ENCODE peak calls at places on chromosome 11, in eight cellular contexts. X is stomach, I is A549, D is HCT116, W is NB4, N is Peyer's patch, A is H1, L is heart left ventricle. G is an unnamed sample.

GRCh38 chr11:82903843-82904586 is 2.5 kb downstream of the DDIAS start:
- DNase-seq in X (no peak), I (no peak), D (no peak), W (no peak), N (no peak), A (no peak), L (no peak), G (no peak)

GRCh38 chr11:8934735-8935478 is 2.2 kb upstream of the C11orf16 start:
- DNase-seq in X (no peak), I (no peak), D (peak), W (no peak), N (no peak), A (no peak), L (no peak), G (no peak)

GRCh38 chr11:121467965-121468364 is 15.2 kb upstream of the SORL1-AS1 start:
- DNase-seq in X (no peak), I (no peak), D (no peak), W (no peak), N (no peak), A (no peak), L (no peak), G (no peak)

GRCh38 chr11:79121351-79121750 is 319.5 kb downstream of the TENM4 start:
- DNase-seq in X (no peak), I (no peak), D (no peak), W (no peak), N (no peak), A (no peak), L (no peak), G (no peak)

GRCh38 chr11:119147604-119148333 is 1.1 kb upstream of the ABCG4 start:
- DNase-seq in X (no peak), I (no peak), D (no peak), W (peak), N (no peak), A (no peak), L (no peak), G (no peak)

GRCh38 chr11:33125611-33126010 is 35.7 kb downstream of the CSTF3 start:
- DNase-seq in X (no peak), I (no peak), D (no peak), W (no peak), N (no peak), A (no peak), L (no peak), G (no peak)

GRCh38 chr11:47270331-47271271 is 668 bp downstream of the MADD start:
- DNase-seq in X (no peak), I (peak), D (no peak), W (peak), N (peak), A (peak), L (peak), G (no peak)

GRCh38 chr11:16126361-16126760 is 230.0 kb downstream of the SOX6 start:
- DNase-seq in X (no peak), I (no peak), D (no peak), W (no peak), N (no peak), A (no peak), L (no peak), G (no peak)

GRCh38 chr11:33263549-33263948 is 6.4 kb downstream of the HIPK3 start:
- DNase-seq in X (no peak), I (no peak), D (no peak), W (peak), N (no peak), A (no peak), L (no peak), G (no peak)

GRCh38 chr11:12686246-12687060 is 12.2 kb downstream of the TEAD1 start:
- DNase-seq in X (no peak), I (no peak), D (no peak), W (no peak), N (no peak), A (no peak), L (no peak), G (no peak)

GRCh38 chr11:134139303-134139872 is 70.5 kb downstream of the JAM3 start:
- DNase-seq in X (no peak), I (no peak), D (no peak), W (no peak), N (no peak), A (no peak), L (no peak), G (peak)
- TF ChIP-seq CTCF in X (no peak), I (no peak), D (no peak), W (no peak), N (no peak), A (no peak), L (no peak), G (no peak)

GRCh38 chr11:3799143-3799542 is 1.8 kb upstream of the NUP98 start:
- DNase-seq in X (no peak), I (no peak), D (no peak), W (no peak), N (no peak), A (no peak), L (no peak), G (peak)

GRCh38 chr11:3797329-3798090 is at the start of gene NUP98:
- DNase-seq in X (peak), I (peak), D (peak), W (peak), N (peak), A (peak), L (peak), G (peak)

GRCh38 chr11:3802016-3802790 is 4.8 kb upstream of the NUP98 start:
- DNase-seq in X (no peak), I (no peak), D (no peak), W (no peak), N (no peak), A (no peak), L (no peak), G (no peak)

GRCh38 chr11:3796796-3797328 is 492 bp downstream of the NUP98 start:
- DNase-seq in X (no peak), I (peak), D (no peak), W (no peak), N (no peak), A (no peak), L (no peak), G (no peak)

GRCh38 chr11:3799883-3800282 is 2.5 kb upstream of the NUP98 start:
- DNase-seq in X (no peak), I (no peak), D (no peak), W (no peak), N (no peak), A (no peak), L (no peak), G (peak)
- TF ChIP-seq POLR2A in X (no peak), I (no peak), D (no peak), W (no peak), N (no peak), A (no peak), L (no peak), G (no peak)

DNA sequence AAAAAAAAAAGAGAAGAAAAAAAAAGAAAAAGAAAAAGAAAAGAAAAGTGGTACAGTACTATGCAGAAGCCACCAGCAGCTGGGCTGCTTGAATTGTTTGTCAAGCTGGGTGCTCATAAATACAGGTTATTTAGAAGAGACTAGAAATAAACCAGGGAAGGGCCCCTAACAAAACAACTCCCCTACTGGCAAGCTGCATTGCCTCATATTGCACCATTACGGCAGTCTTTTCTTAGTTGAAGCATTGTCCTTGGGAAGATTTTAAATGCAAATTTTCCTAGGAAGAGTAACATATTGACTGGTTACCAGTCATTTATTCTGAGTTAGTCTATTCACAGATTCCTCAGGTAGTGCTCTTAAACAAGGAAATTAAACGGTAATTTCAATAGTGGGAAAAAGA is 19.1 kb upstream of the CEP295 start:
- DNase-seq in X (no peak), I (no peak), D (no peak), W (no peak), N (no peak), A (no peak), L (no peak), G (no peak)
- TF ChIP-seq CTCF in X (no peak), I (no peak), D (no peak), W (no peak), N (no peak), A (no peak), L (no peak), G (no peak)

GRCh38 chr11:70364745-70365535 is 33.4 kb upstream of the CTTN start:
- DNase-seq in X (no peak), I (no peak), D (no peak), W (peak), N (no peak), A (peak), L (no peak), G (no peak)
- TF ChIP-seq POLR2A in X (no peak), I (no peak), D (no peak), W (no peak), N (no peak), A (no peak), L (no peak), G (no peak)

GRCh38 chr11:131817701-131818188 is 447.3 kb downstream of the NTM start:
- DNase-seq in X (no peak), I (no peak), D (no peak), W (no peak), N (no peak), A (no peak), L (no peak), G (no peak)

GRCh38 chr11:131815631-131816030 is 445.2 kb downstream of the NTM start:
- DNase-seq in X (no peak), I (no peak), D (no peak), W (no peak), N (no peak), A (no peak), L (no peak), G (no peak)

GRCh38 chr11:131819845-131820244 is 449.4 kb downstream of the NTM start:
- DNase-seq in X (no peak), I (no peak), D (no peak), W (no peak), N (no peak), A (no peak), L (no peak), G (no peak)

GRCh38 chr11:131811380-131811779 is 441.0 kb downstream of the NTM start:
- DNase-seq in X (no peak), I (no peak), D (no peak), W (no peak), N (no peak), A (no peak), L (no peak), G (no peak)

DNA sequence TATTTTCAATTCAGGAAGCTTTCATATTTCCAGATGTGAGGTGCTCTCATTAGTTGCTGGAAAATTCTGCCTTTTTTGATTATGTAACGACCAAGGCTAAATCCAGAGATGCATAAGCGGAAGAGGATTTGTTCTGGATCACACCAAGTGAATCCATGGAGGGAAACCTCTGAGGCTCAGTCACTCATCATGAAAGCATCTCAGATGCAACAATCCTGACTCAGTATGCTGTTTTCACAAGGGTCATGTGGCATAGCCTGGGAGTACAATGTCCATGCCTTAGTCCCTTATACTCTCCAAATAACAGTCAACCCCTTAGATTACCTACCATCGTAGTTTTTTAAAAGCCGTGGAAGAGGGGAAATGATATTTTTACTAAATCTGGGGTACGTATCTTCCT is 445.6 kb downstream of the NTM start:
- DNase-seq in X (no peak), I (no peak), D (no peak), W (no peak), N (no peak), A (no peak), L (no peak), G (no peak)
- TF ChIP-seq CTCF in X (no peak), I (no peak), D (no peak), W (no peak), N (no peak), A (no peak), L (no peak), G (no peak)

GRCh38 chr11:73143126-73143838 is 1.2 kb upstream of the FCHSD2 start:
- DNase-seq in X (no peak), I (no peak), D (no peak), W (peak), N (no peak), A (no peak), L (no peak), G (peak)

GRCh38 chr11:73140213-73141030 is 1.7 kb downstream of the FCHSD2 start:
- DNase-seq in X (peak), I (peak), D (no peak), W (peak), N (peak), A (peak), L (peak), G (peak)

GRCh38 chr11:73142128-73142377 is at the start of gene FCHSD2:
- DNase-seq in X (no peak), I (no peak), D (no peak), W (no peak), N (no peak), A (no peak), L (no peak), G (no peak)

GRCh38 chr11:73141031-73141308 is 1.1 kb downstream of the FCHSD2 start:
- DNase-seq in X (no peak), I (peak), D (no peak), W (no peak), N (peak), A (no peak), L (no peak), G (no peak)

DNA sequence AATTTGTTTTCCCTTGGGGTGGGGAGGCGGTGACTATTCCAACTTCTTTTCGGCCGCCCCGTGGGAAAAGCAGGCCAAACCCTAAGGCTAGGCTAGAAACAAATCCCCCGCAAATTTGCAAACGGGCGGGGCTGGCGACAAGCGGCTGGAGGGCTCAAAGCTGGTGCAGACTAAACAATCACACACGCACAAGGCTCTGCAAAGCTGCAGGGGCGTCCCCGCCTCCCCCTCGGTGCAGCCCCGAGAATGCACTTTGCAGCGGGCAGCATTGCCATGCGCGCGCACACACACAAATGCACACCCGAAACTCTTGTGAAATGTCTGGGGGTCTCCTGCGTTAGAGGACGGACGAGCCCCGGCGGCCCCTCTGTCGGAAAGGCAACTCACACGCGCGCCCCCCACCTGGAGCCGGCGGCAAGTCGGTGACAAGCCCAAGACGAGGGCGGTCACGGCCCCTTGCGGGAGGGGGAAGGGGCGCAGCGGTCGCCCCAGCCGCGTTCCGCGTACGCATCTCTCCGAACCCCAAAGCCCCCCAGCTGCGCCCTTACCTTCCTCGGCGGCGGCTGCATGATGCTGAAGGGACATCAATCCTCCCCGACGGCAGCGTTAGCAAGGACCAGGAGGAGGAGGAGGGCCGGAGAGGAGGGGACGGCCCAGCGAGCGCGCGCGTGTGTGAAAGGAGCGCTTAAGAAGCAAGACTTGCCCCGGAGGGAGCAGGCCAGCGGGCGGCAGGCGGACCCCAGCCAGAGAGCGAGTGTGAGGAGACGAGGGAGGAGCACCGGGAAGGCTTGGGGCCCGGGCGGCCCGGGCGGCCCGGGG is 600 bp downstream of the FCHSD2 start:
- DNase-seq in X (peak), I (peak), D (peak), W (peak), N (peak), A (peak), L (peak), G (peak)
- TF ChIP-seq POLR2A in X (no peak), I (no peak), D (no peak), W (no peak), N (no peak), A (no peak), L (no peak), G (no peak)

GRCh38 chr11:30125461-30125860 is 105.4 kb upstream of the FSHB start:
- DNase-seq in X (no peak), I (no peak), D (no peak), W (no peak), N (no peak), A (no peak), L (no peak), G (no peak)

GRCh38 chr11:30120045-30120589 is 103.3 kb upstream of the KCNA4 start:
- DNase-seq in X (no peak), I (no peak), D (no peak), W (no peak), N (no peak), A (no peak), L (no peak), G (no peak)
- TF ChIP-seq CTCF in X (no peak), I (no peak), D (no peak), W (no peak), N (no peak), A (peak), L (no peak), G (no peak)

DNA sequence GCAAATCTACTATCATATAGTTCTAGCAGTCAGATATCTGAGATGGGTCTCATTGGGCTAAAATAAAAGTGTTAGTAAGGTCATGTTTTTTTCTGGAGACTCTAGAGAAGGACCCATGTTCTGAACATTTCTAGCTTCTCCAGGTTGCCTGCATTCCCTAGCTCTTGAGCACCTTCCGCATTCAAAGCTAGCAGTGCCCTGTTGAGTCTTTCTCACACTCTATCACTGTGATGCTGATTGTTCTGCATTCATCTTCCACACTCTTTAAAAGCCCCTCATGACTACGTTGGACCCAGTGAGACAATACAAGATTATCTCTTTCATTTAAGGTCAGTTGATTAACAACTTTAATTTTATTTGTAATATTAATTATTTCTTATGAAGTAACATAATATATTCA is 433.3 kb upstream of the CHORDC1 start:
- DNase-seq in X (no peak), I (no peak), D (no peak), W (no peak), N (no peak), A (no peak), L (no peak), G (no peak)
- TF ChIP-seq POLR2A in X (no peak), I (no peak), D (no peak), W (no peak), N (no peak), A (no peak), L (no peak), G (no peak)

DNA sequence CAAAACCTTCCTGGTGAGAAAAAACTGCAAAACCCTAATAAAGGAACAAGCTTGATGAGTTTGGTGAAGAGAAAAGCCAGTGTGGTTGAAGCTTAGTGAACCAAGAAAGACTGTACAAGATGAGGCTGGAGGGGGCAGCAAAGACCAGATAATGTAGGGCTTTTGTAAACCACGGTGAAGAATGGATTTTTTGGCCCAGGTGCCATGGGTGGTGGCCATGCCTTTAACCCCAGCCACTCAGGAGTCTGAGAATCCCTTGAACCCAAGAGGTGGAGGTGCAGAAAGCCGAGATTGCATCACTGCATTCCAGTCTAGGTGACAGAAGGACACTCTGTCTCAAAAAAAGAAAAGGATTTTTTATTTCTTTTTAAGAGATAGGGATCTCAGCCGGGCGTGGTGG is 5.0 kb upstream of the ZDHHC5 start:
- DNase-seq in X (no peak), I (no peak), D (no peak), W (peak), N (no peak), A (no peak), L (no peak), G (no peak)
- TF ChIP-seq CTCF in X (no peak), I (no peak), D (peak), W (no peak), N (no peak), A (no peak), L (no peak), G (no peak)

G was measured in lower leg skin.